ENCODE peak calls at places on chromosome 5, in five cellular contexts. G is AG10803; V is CD4-positive, alpha-beta T cell; J is astrocyte; S is AG09309. P is an unnamed sample.

GRCh38 chr5:398475-399295 is 44.3 kb upstream of the EXOC3 start:
- DNase-seq in J (no peak), S (no peak), V (no peak), G (no peak), P (no peak)

GRCh38 chr5:180594311-180595045 is 3.2 kb upstream of the SCGB3A1 start:
- DNase-seq in V (no peak), S (no peak), J (no peak), G (no peak), P (no peak)

GRCh38 chr5:143968071-143968878 is 156.3 kb downstream of the HMHB1 start:
- DNase-seq in S (peak; percentile 82), V (no peak), J (peak; percentile 70), G (peak; percentile 94), P (peak; percentile 78)

GRCh38 chr5:107889387-107889786 is 218.7 kb upstream of the EFNA5 start:
- DNase-seq in G (no peak), S (no peak), V (no peak), J (peak; percentile 22), P (no peak)

GRCh38 chr5:72418271-72418670 is 88.9 kb downstream of the ZNF366 start:
- DNase-seq in G (no peak), S (no peak), J (peak; percentile 49), V (no peak), P (no peak)

GRCh38 chr5:178273665-178274541 is 41.3 kb upstream of the PHYKPL start:
- DNase-seq in V (no peak), J (no peak), G (no peak), S (no peak), P (no peak)

GRCh38 chr5:174319551-174319950 is 274.0 kb downstream of the NSG2 start:
- DNase-seq in J (no peak), S (no peak), G (no peak), V (no peak), P (no peak)

GRCh38 chr5:317086-317811 is 4.3 kb upstream of the AHRR start:
- DNase-seq in J (peak; percentile 42), V (no peak), G (peak; percentile 76), S (peak; percentile 33), P (peak; percentile 74)

GRCh38 chr5:137734962-137735530 is 843 bp downstream of the KLHL3 start:
- DNase-seq in S (no peak), V (peak; percentile 38), J (peak; percentile 44), G (peak; percentile 35), P (no peak)

GRCh38 chr5:135952683-135953082 is 2.1 kb downstream of the LECT2 start:
- DNase-seq in J (no peak), V (no peak), S (no peak), G (no peak), P (no peak)

GRCh38 chr5:68544656-68545565 is 329.4 kb downstream of the PIK3R1 start:
- DNase-seq in G (peak; percentile 50), V (no peak), J (no peak), S (no peak), P (no peak)

GRCh38 chr5:156486394-156487238 is 159.7 kb downstream of the SGCD start:
- DNase-seq in J (no peak), G (no peak), V (no peak), S (no peak), P (no peak)

GRCh38 chr5:155004138-155004744 is 9.3 kb upstream of the KIF4B start:
- DNase-seq in J (no peak), G (no peak), S (no peak), V (no peak), P (no peak)

GRCh38 chr5:68339921-68340321 is 124.4 kb downstream of the PIK3R1 start:
- DNase-seq in S (no peak), G (peak; percentile 64), V (no peak), J (peak; percentile 76), P (peak; percentile 35)

GRCh38 chr5:168364738-168365550 is 73.5 kb downstream of the WWC1 start:
- DNase-seq in V (no peak), S (peak; percentile 8), G (peak; percentile 65), J (peak; percentile 32), P (no peak)

GRCh38 chr5:54440456-54440893 is 15.0 kb upstream of the HSPB3 start:
- DNase-seq in S (no peak), V (no peak), J (no peak), G (no peak), P (no peak)

GRCh38 chr5:14557203-14557725 is 24.3 kb upstream of the OTULINL start:
- DNase-seq in J (no peak), S (no peak), V (no peak), G (no peak), P (no peak)

GRCh38 chr5:125409496-125410351 is 663.3 kb upstream of the ZNF608 start:
- DNase-seq in V (no peak), G (no peak), J (peak; percentile 63), S (no peak), P (peak; percentile 2)

GRCh38 chr5:83118471-83118870 is 41.1 kb downstream of the XRCC4 start:
- DNase-seq in G (no peak), S (no peak), V (no peak), J (no peak), P (no peak)

GRCh38 chr5:61817472-61818326 is 485.6 kb downstream of the ZSWIM6 start:
- DNase-seq in V (no peak), G (peak; percentile 54), J (peak; percentile 34), S (peak; percentile 13), P (peak; percentile 57)

GRCh38 chr5:170523129-170523497 is 19.3 kb downstream of the KCNIP1 start:
- DNase-seq in J (peak; percentile 25), S (no peak), G (no peak), V (no peak), P (no peak)

GRCh38 chr5:171577940-171578856 is 158.8 kb downstream of the FGF18 start:
- DNase-seq in V (no peak), S (no peak), G (no peak), J (no peak), P (no peak)

GRCh38 chr5:142826741-142827492 is 56.7 kb downstream of the ARHGAP26 start:
- DNase-seq in J (peak; percentile 78), S (no peak), G (peak; percentile 51), V (no peak), P (peak; percentile 66)

GRCh38 chr5:141825836-141826560 is 52.2 kb downstream of the PCDH1 start:
- DNase-seq in S (no peak), J (no peak), V (no peak), G (no peak), P (no peak)

DNA sequence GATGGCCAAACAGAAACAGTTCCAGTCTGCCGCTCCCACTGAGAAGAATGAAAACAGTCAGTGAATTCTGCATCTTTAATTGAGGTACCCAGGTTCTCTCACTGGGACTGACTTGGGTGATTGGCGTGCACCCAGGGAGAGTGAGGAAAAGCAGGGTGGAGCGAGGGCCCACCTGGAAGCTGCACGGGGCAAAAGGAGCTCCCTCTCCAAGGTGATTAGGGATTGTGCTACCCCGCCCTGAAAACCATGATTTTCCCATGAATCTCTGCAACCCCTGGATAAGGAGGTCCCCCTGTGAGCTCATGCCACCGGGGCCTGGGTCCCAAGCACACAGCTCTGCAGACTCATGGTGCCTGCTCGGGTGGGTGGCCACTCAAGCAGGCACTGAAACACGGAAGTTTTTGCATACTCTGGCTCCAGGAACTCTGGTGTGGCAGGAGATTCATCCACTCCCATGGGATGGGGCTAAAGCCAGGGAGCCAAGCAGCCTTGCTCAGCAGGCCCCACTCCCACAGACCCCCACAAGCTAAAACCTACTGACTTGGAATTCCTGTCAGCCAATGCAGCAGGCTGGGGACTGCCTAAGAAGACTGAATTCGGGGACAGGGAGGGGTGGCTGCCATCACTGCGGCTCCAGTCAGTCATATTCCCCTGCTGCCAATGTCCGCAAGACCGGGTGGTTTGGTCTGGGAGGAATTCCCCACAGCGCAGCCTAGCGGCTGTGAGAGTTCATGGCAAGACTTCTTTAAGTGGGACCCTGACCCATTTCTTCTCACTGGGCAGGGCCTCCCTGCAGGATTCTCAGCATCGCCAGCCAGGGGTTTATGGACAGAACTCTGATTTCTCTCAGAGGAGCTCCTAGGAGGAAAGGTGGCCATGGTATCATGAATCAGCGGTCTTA is 652.2 kb upstream of the RGMB start:
- DNase-seq in J (no peak), S (no peak), G (no peak), V (no peak), P (no peak)
- TF ChIP-seq CTCF in J (no peak), S (no peak), G (no peak), V (no peak), P (no peak)

GRCh38 chr5:132776077-132776931 is 735 bp downstream of the SEPTIN8 start:
- DNase-seq in G (no peak), V (no peak), J (peak; percentile 25), S (no peak), P (no peak)
- TF ChIP-seq CTCF in G (no peak), V (no peak), J (no peak), S (no peak), P (no peak)

DNA sequence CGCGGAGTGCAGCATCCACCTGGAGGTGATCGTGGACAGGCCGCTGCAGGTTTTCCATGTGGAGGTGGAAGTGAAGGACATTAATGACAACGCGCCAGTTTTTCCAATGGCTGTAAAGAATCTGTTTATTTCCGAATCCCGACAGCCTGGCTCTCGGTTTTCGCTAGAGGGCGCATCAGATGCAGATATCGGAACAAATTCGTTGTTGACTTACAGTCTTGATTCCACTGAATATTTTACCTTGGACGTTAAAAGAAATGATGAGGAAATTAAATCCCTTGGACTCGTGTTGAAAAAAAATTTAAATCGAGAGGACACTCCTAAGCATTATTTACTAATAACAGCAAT is 611 bp downstream of the PCDHA3 start:
- DNase-seq in J (no peak), V (no peak), S (no peak), G (no peak), P (no peak)
- TF ChIP-seq CTCF in J (no peak), V (no peak), S (peak; percentile 66), G (peak; percentile 42), P (peak; percentile 13)

DNA sequence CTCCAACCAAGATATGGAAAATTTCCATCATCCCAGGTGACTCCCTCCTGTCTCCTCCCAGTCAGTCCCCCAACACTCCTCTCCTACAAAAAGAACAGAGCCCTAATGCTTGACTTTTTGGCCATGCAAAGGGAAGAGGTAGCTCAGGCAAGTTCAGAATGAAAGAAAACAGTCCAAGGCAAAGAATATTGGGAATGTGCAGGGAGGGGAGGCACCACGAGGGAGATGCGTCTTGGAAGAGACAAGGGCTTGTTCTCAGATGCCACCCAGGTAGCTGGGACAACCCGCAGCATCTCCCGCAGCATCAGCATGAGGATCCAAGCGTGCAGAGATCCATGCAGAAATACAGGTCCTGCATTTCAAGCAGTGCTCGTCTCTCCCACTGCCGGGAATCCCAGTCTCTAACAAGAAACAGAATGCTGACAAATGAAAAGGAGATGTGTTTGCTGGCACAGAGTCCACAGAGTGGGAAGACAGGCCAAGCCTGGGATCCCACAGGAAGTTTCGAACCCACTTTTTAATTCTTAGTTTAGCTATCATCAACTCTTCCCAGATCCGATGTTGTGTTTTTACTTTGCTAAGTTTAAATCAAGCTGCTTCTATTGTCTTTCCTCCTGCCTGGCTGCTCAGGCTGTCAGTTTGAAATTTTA is 86.9 kb upstream of the OSMR start:
- DNase-seq in J (no peak), G (peak; percentile 46), S (no peak), V (no peak), P (no peak)
- TF ChIP-seq CTCF in J (no peak), G (no peak), S (no peak), V (no peak), P (no peak)

DNA sequence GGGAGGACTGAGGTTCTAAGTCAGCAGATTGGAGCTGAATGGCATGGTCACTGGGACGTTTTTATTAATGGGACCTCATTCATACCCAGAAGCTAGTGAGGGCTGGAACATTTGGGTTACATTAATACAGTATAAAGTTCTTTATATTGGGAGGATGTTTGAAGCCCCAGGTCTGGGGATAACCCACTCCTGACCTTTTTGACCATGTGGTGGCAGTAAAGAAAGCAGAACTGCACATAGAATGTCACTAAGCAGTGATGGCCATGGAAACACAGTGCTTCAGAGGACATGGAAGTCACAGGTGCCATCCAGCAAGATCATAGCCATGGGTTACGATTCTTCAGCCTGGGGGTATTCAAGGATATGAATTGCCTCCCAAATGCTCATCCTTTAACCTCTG is 176.0 kb downstream of the ATP10B start:
- DNase-seq in G (no peak), V (no peak), J (no peak), S (no peak), P (no peak)
- TF ChIP-seq CTCF in G (no peak), V (no peak), J (no peak), S (no peak), P (no peak)